ENCODE peak calls at places on chromosomes 6 and 20, in four cellular contexts. V is C1 segment of cervical spinal cord, L is adrenal gland, D is RWPE1. M is an unnamed sample.
A peak's percentile ranks its signal among the peaks of the same experiment; 100 is the strongest.

GRCh38 chr20:4335722-4336121 is 320.4 kb upstream of the RNF24 start:
- DNase-seq in V (no peak), L (no peak), D (no peak), M (no peak)

GRCh38 chr6:136593748-136594490 is 43.7 kb upstream of the MAP7 start:
- DNase-seq in V (no peak), L (peak; percentile 71), D (peak; percentile 88), M (no peak)

GRCh38 chr20:59147197-59147596 is 16.4 kb upstream of the ZNF831 start:
- DNase-seq in V (no peak), L (no peak), D (no peak), M (no peak)

GRCh38 chr6:42453649-42454427 is 2.1 kb upstream of the TRERF1 start:
- DNase-seq in V (peak; percentile 32), L (peak; percentile 44), D (peak; percentile 25), M (peak; percentile 44)

GRCh38 chr6:126527016-126527606 is 187.2 kb downstream of the CENPW start:
- DNase-seq in V (no peak), L (no peak), D (no peak), M (no peak)

GRCh38 chr20:43681468-43681942 is 14.6 kb downstream of the MYBL2 start:
- DNase-seq in V (no peak), L (no peak), D (no peak), M (no peak)

GRCh38 chr20:4585104-4585753 is 136.5 kb upstream of the PRND start:
- DNase-seq in V (no peak), L (no peak), D (peak; percentile 46), M (peak; percentile 20)

GRCh38 chr20:5221078-5221430 is 94.2 kb downstream of the CDS2 start:
- DNase-seq in V (no peak), L (no peak), D (no peak), M (no peak)

GRCh38 chr6:69146385-69146784 is 511.3 kb downstream of the ADGRB3 start:
- DNase-seq in V (no peak), L (no peak), D (no peak), M (no peak)

GRCh38 chr20:58722877-58723627 is 30.5 kb downstream of the NPEPL1 start:
- DNase-seq in V (no peak), L (no peak), D (no peak), M (no peak)

GRCh38 chr6:159041181-159041580 is 3.6 kb downstream of the TAGAP start:
- DNase-seq in V (no peak), L (no peak), D (no peak), M (no peak)

GRCh38 chr6:76134651-76135050 is 62.2 kb upstream of the IMPG1 start:
- DNase-seq in V (no peak), L (no peak), D (no peak), M (no peak)

GRCh38 chr6:44416103-44416502 is 28.6 kb downstream of the CDC5L start:
- DNase-seq in V (no peak), L (peak; percentile 74), D (no peak), M (no peak)

GRCh38 chr20:43955244-43956191 is 40.9 kb downstream of the TOX2 start:
- DNase-seq in V (no peak), L (peak; percentile 70), D (peak; percentile 99), M (peak; percentile 88)

GRCh38 chr6:41529049-41529448 is 17.1 kb upstream of the FOXP4 start:
- DNase-seq in V (no peak), L (no peak), D (no peak), M (no peak)